ENCODE peak calls at places on chromosomes 7 and 10, in four cellular contexts. G is neuronal stem cell, D is IMR-90, T is mesendoderm. E is an unnamed sample.

GRCh38 chr10:82942572-82943091 is 1067.6 kb downstream of the NRG3 start:
- DNase-seq in D (no peak), T (no peak), G (no peak), E (no peak)

GRCh38 chr7:149310113-149310836 is 48.3 kb downstream of the ZNF783 start:
- DNase-seq in G (no peak), T (peak; percentile 79), D (peak; percentile 87), E (no peak)

GRCh38 chr10:113916053-113916452 is 61.6 kb downstream of the NHLRC2 start:
- DNase-seq in G (no peak), T (no peak), D (no peak), E (no peak)

GRCh38 chr10:12018438-12019342 is 23.9 kb downstream of the UPF2 start:
- DNase-seq in T (no peak), D (peak; percentile 44), G (no peak), E (no peak)

GRCh38 chr10:126734015-126734414 is 63.5 kb upstream of the C10orf90 start:
- DNase-seq in T (no peak), D (peak; percentile 11), G (no peak), E (no peak)

GRCh38 chr10:123156091-123156490 is 1.9 kb downstream of the BUB3 start:
- DNase-seq in D (peak; percentile 53), T (no peak), G (no peak), E (no peak)

GRCh38 chr7:157408258-157409101 is 71.7 kb downstream of the DNAJB6 start:
- DNase-seq in G (no peak), D (no peak), T (no peak), E (no peak)

GRCh38 chr10:33122014-33122788 is 164.2 kb upstream of the ITGB1 start:
- DNase-seq in G (no peak), D (peak; percentile 94), T (no peak), E (no peak)

GRCh38 chr10:117477961-117478670 is 64.4 kb upstream of the EMX2 start:
- DNase-seq in T (peak; percentile 37), G (no peak), D (peak; percentile 19), E (no peak)

GRCh38 chr10:17590969-17591645 is 26.1 kb downstream of the HACD1 start:
- DNase-seq in G (no peak), D (no peak), T (no peak), E (no peak)

GRCh38 chr10:73647875-73648228 is 6.6 kb upstream of the MYOZ1 start:
- DNase-seq in D (no peak), T (no peak), G (no peak), E (no peak)
- H3K18ac ChIP-seq in D (no peak overlapping the region), T (peak overlapping the region; percentile 71), G (peak overlapping the region; percentile 91), E (no peak overlapping the region)

GRCh38 chr7:135712182-135712782 is 15.7 kb downstream of the SLC13A4 start:
- DNase-seq in G (no peak), T (no peak), D (no peak), E (no peak)

GRCh38 chr7:135708041-135708440 is 19.9 kb downstream of the SLC13A4 start:
- DNase-seq in D (no peak), G (no peak), T (peak; percentile 49), E (peak; percentile 64)

GRCh38 chr7:135709508-135709907 is 18.5 kb downstream of the SLC13A4 start:
- DNase-seq in T (no peak), G (no peak), D (no peak), E (no peak)

GRCh38 chr7:135712796-135713195 is 15.2 kb downstream of the SLC13A4 start:
- DNase-seq in D (no peak), G (no peak), T (no peak), E (no peak)

DNA sequence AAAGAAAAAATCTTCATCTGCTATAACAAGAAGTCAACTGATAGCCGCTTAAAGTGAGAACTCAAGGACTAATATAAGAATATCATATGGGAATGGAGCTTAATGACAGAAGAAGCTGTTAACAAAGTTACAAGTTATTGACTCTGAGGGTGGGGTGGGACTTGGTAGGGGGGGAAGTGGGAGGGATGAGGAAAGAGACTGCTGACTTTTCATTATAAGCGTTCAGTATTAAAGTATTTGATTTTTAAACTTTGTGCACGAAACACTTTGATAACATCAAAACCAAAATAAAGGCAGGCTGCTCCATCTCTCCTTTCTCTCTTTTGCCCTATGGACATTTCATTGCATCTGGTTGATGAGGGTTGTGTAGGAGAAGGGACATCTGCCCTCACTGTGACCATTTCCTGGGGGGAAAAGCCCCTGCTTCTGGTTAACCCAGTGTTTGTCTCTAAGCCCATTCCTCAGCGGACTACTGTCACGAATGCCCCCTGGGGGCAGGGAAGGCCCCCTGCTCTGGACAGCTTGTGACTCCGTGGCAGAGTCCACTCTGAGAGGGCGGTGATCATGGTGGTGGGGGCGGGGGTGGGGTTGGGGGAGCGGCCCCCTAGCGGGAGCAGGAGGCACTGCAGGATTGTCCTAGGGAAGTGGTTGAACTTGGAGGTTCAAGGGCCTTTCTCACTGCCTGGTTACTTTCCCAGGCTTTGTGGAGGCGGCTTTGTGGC is 17.4 kb downstream of the SLC13A4 start:
- DNase-seq in G (no peak), T (peak; percentile 48), D (no peak), E (peak; percentile 72)
- H3K18ac ChIP-seq in G (peak overlapping the region; percentile 70), T (no peak overlapping the region), D (no peak overlapping the region), E (no peak overlapping the region)

DNA sequence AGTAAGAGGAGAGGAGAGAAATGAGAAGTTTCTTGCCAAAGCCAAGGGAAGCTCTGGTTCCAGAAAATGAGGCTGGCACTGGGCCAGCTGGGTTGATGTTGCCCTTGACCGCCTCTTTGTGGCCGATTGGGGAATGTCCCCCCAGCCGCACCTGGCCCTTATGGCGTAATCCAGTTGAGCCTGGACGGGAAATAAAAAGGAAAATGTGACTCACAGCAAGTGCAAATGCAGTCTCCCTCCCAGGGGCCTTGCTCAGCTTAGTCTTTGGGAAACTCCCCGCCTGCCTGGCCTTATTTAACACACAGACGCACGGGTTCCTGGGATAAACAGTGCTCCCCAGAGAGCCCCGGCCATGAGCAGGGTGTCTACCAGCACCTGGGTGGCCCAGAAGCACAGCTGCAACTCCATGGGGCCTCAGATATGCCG is 174.8 kb downstream of the KIAA1217 start:
- DNase-seq in G (no peak), T (peak; percentile 94), D (peak; percentile 98), E (peak; percentile 88)
- H3K18ac ChIP-seq in G (no peak overlapping the region), T (peak overlapping the region; percentile 71), D (no peak overlapping the region), E (no peak overlapping the region)

GRCh38 chr10:132746386-132746785 is 39.6 kb downstream of the NKX6-2 start:
- DNase-seq in D (no peak), G (no peak), T (no peak), E (no peak)
- H3K18ac ChIP-seq in D (no peak overlapping the region), G (no peak overlapping the region), T (no peak overlapping the region), E (no peak overlapping the region)

DNA sequence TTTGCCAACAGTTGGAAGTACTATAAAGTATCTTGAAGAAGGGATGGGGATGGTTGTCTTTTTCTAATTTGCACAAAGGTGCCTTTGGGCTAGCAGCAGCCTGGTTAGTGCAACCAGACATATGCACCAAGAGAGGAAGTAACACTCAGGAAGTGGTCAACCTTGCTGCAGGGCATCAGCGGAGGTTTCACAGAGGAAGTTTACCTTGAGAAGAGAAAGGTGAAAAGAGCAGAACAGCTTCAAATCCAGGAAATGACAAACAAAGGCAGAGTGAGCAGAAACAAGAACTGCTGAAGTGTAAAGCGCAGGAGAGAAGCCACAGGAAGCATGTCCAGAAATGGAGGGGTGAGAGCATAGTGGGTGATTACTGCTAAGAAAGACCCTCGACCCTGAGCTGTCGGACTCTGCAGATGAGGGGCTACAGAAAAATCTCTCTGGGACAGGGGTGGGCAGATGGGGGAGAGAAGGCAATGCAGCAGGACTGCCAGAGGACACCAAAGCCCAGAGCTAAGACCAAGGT is 66.9 kb downstream of the STK17A start:
- DNase-seq in D (peak; percentile 50), T (peak; percentile 65), G (no peak), E (no peak)
- H3K18ac ChIP-seq in D (peak overlapping the region; percentile 55), T (no peak overlapping the region), G (no peak overlapping the region), E (no peak overlapping the region)

DNA sequence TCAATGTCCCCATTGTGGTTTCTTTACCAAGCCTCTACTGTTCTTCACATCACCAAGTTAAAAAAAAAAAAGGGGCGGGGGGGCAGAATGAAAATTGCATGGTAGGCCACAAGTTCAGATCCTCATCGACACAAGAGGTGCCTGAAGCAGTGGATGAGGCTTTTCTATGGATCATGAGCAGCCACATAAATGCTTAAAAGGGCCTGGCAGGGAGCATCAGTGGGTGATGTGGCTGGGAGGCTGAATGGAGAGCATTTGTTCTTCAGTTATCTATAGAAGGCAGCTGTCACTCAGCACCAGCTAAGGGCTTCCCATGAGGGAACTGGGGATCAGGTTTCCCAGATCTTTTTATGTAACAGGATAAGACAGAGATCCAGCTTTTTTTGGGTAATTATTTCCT is 117.9 kb downstream of the CFTR start:
- DNase-seq in D (no peak), T (no peak), G (peak; percentile 8), E (no peak)
- H3K18ac ChIP-seq in D (no peak overlapping the region), T (no peak overlapping the region), G (no peak overlapping the region), E (no peak overlapping the region)

E was measured in H9.